ENCODE peak calls at places on chromosomes 16 and 17, in four cellular contexts. P is HepG2, I is SK-N-SH, H is K562. X is an unnamed sample.

GRCh38 chr17:47279062-47279801 is 25.6 kb downstream of the ITGB3 start:
- DNase-seq in I (no peak), P (no peak), H (peak), X (no peak)

GRCh38 chr17:41419712-41420111 is 4.7 kb downstream of the KRT37 start:
- DNase-seq in P (no peak), I (no peak), H (no peak), X (no peak)

GRCh38 chr16:66930189-66930588 is 4.0 kb downstream of the CIAO2B start:
- DNase-seq in I (no peak), P (peak), H (peak), X (no peak)

GRCh38 chr16:11495066-11495407 is 91.7 kb downstream of the LITAF start:
- DNase-seq in I (peak), H (no peak), P (no peak), X (no peak)

GRCh38 chr17:72662827-72663190 is 429.7 kb downstream of the SLC39A11 start:
- DNase-seq in H (no peak), P (no peak), I (no peak), X (no peak)

GRCh38 chr17:77280304-77280910 is 139.6 kb downstream of the SEC14L1 start:
- DNase-seq in H (no peak), I (peak), P (no peak), X (peak)

GRCh38 chr16:51261919-51262318 is 110.8 kb upstream of the SALL1 start:
- DNase-seq in I (no peak), P (no peak), H (no peak), X (no peak)

GRCh38 chr16:80614908-80615696 is 74.3 kb downstream of the DYNLRB2 start:
- DNase-seq in I (no peak), H (no peak), P (no peak), X (peak)

GRCh38 chr16:576823-577201 is 7.0 kb downstream of the PIGQ start:
- DNase-seq in H (no peak), P (no peak), I (peak), X (no peak)

GRCh38 chr17:72171703-72172670 is 51.2 kb downstream of the SOX9 start:
- DNase-seq in H (no peak), I (no peak), P (no peak), X (no peak)

GRCh38 chr17:3479988-3480387 is 4.2 kb downstream of the ASPA start:
- DNase-seq in H (no peak), P (no peak), I (no peak), X (no peak)

GRCh38 chr17:57313276-57313835 is 57.0 kb downstream of the MSI2 start:
- DNase-seq in P (no peak), H (no peak), I (no peak), X (no peak)

GRCh38 chr16:35187665-35188225 is 1728.3 kb downstream of the TP53TG3F start:
- DNase-seq in I (no peak), H (no peak), P (no peak), X (no peak)

GRCh38 chr17:2292100-2292499 is 11.5 kb downstream of the SMG6 start:
- DNase-seq in I (no peak), H (no peak), P (no peak), X (no peak)

GRCh38 chr17:20896153-20896649 is 146.6 kb downstream of the USP22 start:
- DNase-seq in P (no peak), I (no peak), H (no peak), X (no peak)

GRCh38 chr17:7855643-7856080 is 796 bp downstream of the TMEM88 start:
- DNase-seq in P (no peak), I (no peak), H (no peak), X (no peak)

GRCh38 chr16:49698931-49699715 is 156.8 kb downstream of the ZNF423 start:
- DNase-seq in I (no peak), P (no peak), H (no peak), X (no peak)

GRCh38 chr17:62703776-62704380 is 76.4 kb downstream of the MRC2 start:
- DNase-seq in H (peak), P (no peak), I (peak), X (no peak)

GRCh38 chr17:5238333-5238732 is 3.7 kb upstream of the SCIMP start:
- DNase-seq in I (no peak), H (no peak), P (no peak), X (no peak)

GRCh38 chr17:5236871-5237540 is 2.3 kb upstream of the SCIMP start:
- DNase-seq in P (no peak), H (no peak), I (no peak), X (no peak)

GRCh38 chr17:5237541-5238016 is 2.9 kb upstream of the SCIMP start:
- DNase-seq in H (peak), I (peak), P (peak), X (peak)

DNA sequence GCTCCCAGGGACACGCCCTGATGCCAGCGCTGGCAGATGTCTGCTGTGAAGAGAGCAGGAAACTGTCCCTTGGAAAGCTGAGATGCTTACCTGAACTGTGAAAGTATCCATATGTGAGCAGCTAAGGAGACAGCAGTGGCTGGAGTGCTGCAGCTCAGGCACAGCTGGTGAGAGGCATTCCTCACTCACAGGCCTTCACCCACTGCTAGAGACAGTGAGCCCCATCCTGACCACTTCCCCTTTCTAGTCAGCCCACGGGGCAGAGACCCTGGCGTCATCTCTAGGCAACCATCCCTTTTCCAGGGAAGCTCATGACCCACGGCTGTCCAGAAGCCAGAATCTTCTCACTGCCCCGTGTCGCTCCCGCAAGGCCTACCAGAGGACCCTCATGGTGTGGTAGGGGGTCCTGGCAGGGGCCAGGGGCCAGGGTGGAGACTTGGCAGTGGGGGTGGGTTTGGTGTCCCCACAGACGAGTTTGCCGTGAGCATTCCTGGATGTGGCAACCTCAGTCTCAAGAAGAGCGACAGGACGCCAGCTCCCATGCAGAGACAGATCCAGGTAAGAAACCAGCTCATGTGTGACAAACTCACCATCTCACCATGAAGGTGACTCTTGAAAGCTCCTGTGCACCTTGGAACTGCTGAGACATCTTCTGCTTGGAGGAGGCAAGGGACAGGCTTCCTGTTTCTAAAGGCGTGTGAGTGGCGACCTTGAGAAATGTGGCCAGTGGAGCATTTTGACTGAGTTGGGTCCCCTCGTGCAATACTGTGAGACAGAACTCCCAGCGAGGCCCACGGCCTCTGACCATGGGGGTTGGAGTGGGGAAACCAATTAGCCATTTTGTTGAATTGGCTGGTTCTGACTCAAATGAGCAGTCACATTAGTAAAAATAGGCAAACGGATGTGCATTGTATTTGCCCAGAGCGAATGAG is at the start of gene SCIMP:
- DNase-seq in I (no peak), H (no peak), P (no peak), X (no peak)
- TF ChIP-seq ELF1 in I (no peak), H (no peak), P (no peak), X (no peak)

DNA sequence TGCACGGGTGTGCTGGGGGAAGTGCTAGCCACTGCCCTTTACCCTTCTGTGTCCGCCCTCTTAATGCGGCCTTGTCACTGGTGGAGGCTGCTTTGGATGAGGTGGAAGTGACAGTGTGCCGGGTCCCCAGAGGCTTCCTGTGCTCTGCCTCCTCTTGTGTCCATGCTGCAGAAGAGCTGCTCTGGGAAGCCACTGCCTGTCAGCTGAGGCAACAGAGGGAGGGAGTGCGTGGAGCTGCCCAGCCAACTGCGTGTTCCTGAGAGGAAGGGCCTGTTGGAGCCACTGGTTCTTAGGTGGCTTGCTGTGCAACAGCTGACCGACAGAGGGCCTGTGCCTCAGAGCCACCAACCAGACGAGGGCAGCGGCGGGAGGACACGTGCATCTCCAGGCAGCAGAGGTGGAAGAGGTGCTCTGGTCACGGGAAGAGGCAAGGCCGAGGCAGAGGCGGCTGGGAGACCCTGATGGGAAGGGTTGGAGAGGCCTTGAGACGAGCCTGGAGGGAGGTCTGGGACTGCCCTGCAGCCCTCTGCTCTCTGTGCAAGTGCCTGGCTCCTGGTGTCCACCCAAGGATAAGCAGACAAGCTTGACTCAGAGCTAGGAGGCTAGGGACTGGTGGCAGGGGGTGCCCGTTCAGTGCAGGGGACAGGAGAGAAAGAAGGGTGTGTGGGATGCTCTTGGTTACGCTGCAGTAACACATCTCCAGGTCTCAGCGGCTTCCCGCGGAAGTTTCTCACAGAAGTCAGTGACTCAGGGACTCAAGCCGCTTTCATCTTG is 25.4 kb downstream of the B9D1 start:
- DNase-seq in H (peak), P (peak), I (no peak), X (no peak)
- TF ChIP-seq ELF1 in H (no peak), P (no peak), I (no peak), X (no peak)

DNA sequence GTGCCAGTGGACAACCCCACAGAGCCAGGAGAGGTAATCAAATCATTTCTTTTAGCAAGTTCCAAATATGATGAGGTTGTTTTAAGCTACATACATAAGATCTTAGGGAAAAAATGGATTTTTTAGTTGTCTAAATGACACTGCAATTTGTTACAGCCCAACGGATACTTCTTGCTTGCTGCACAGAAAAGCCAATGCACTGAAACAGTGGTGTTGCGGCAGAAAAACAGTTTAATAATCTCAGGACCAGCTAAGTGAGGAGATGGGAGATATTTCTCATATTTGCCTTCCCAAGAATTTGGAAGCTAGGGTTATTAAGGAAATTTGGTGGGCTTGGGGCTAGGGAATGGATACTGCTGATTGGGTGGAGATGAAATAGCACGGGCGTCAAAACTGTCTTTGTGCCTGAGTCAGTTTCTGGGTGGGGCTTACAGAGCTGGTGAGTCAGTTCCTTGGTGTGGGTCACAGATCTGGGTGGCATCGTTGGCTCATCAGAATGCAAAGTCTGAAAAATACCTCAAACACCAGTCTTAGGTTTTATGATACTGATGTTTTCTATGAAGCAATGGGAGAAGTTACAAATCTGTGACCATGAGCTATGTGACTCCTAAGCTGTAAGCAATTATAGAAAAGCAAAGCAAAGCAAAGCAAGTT is 255.4 kb downstream of the IRX3 start:
- DNase-seq in I (no peak), P (no peak), H (no peak), X (no peak)
- TF ChIP-seq ELF1 in I (no peak), P (no peak), H (no peak), X (no peak)

DNA sequence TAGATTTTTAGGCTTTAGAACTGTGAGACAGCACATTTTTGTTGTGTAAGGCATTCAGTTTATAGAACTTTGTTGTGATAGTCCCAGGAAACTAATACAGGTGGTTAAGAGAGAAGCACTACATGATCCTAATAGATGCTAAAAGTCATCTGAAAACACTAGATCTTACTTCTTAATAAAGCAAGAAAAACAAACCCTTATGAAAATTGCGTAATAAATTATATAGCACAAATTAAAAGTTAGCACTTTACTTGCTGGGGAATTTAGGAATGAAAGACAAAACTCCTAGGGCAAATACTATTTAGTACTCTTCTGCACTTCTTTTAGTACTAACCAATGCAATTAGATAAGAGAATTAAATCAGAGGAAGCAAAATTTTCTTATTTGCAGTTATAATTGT is 163.3 kb upstream of the SHISA6 start:
- DNase-seq in I (no peak), H (no peak), P (no peak), X (no peak)
- TF ChIP-seq ELF1 in I (no peak), H (no peak), P (no peak), X (no peak)

GRCh38 chr16:25298165-25298872 is 40.7 kb upstream of the ZKSCAN2 start:
- DNase-seq in H (no peak), P (peak), I (peak), X (no peak)
- TF ChIP-seq ELF1 in H (no peak), P (no peak), I (no peak), X (no peak)

GRCh38 chr17:67366193-67367157 is at the start of gene PSMD12:
- DNase-seq in I (peak), P (peak), H (peak), X (peak)

GRCh38 chr17:67364847-67365761 is 1.3 kb downstream of the PSMD12 start:
- DNase-seq in H (peak), P (no peak), I (no peak), X (no peak)

GRCh38 chr17:67362173-67362572 is 4.2 kb downstream of the PSMD12 start:
- DNase-seq in I (no peak), P (no peak), H (no peak), X (no peak)

GRCh38 chr17:67360880-67361279 is 5.5 kb downstream of the PSMD12 start:
- DNase-seq in H (no peak), I (no peak), P (no peak), X (no peak)

GRCh38 chr17:67365762-67366192 is 600 bp downstream of the PSMD12 start:
- DNase-seq in H (no peak), P (peak), I (peak), X (no peak)
- TF ChIP-seq ELF1 in H (no peak), P (no peak), I (no peak), X (no peak)

X was measured in HCT116.